ENCODE peak calls at places on chromosomes 4 and X, in five cellular contexts. One of them, this sample, is unnamed.
A peak's percentile ranks its signal among the peaks of the same experiment; 100 is the strongest.

GRCh38 chr4:120843840-120844527 is 78.5 kb downstream of the PRDM5 start:
- DNase-seq in psoas muscle: peak; percentile 38
- DNase-seq in activated CD8-positive, alpha-beta T cell treated with anti-CD3 and anti-CD28 coated beads, Interleukin-2, amount 10 ng/mL, durations not matched to agents 7 days and 5 days: no peak
- DNase-seq in GM10248: no peak
- DNase-seq in activated CD4-positive, alpha-beta T cell treated with anti-CD3 and anti-CD28 coated beads, Interleukin-2, amount 10 ng/mL, durations not matched to agents 7 days and 5 days: no peak
- DNase-seq in this sample: no peak

GRCh38 chr4:118289794-118290193 is 63.0 kb downstream of the PRSS12 start:
- DNase-seq in GM10248: no peak
- DNase-seq in activated CD4-positive, alpha-beta T cell treated with anti-CD3 and anti-CD28 coated beads, Interleukin-2, amount 10 ng/mL, durations not matched to agents 7 days and 5 days: no peak
- DNase-seq in psoas muscle: no peak
- DNase-seq in activated CD8-positive, alpha-beta T cell treated with anti-CD3 and anti-CD28 coated beads, Interleukin-2, amount 10 ng/mL, durations not matched to agents 7 days and 5 days: no peak
- DNase-seq in this sample: no peak

GRCh38 chrX:124232523-124233201 is 99.8 kb upstream of the TEX13D start:
- DNase-seq in psoas muscle: no peak
- DNase-seq in activated CD4-positive, alpha-beta T cell treated with anti-CD3 and anti-CD28 coated beads, Interleukin-2, amount 10 ng/mL, durations not matched to agents 7 days and 5 days: peak; percentile 14
- DNase-seq in activated CD8-positive, alpha-beta T cell treated with anti-CD3 and anti-CD28 coated beads, Interleukin-2, amount 10 ng/mL, durations not matched to agents 7 days and 5 days: peak; percentile 24
- DNase-seq in GM10248: no peak
- DNase-seq in this sample: no peak

GRCh38 chrX:43313035-43313434 is 343.1 kb upstream of the MAOA start:
- DNase-seq in psoas muscle: no peak
- DNase-seq in activated CD8-positive, alpha-beta T cell treated with anti-CD3 and anti-CD28 coated beads, Interleukin-2, amount 10 ng/mL, durations not matched to agents 7 days and 5 days: no peak
- DNase-seq in GM10248: no peak
- DNase-seq in activated CD4-positive, alpha-beta T cell treated with anti-CD3 and anti-CD28 coated beads, Interleukin-2, amount 10 ng/mL, durations not matched to agents 7 days and 5 days: no peak
- DNase-seq in this sample: no peak

GRCh38 chr4:21476753-21477152 is 471.8 kb downstream of the KCNIP4 start:
- DNase-seq in activated CD4-positive, alpha-beta T cell treated with anti-CD3 and anti-CD28 coated beads, Interleukin-2, amount 10 ng/mL, durations not matched to agents 7 days and 5 days: no peak
- DNase-seq in GM10248: no peak
- DNase-seq in psoas muscle: no peak
- DNase-seq in activated CD8-positive, alpha-beta T cell treated with anti-CD3 and anti-CD28 coated beads, Interleukin-2, amount 10 ng/mL, durations not matched to agents 7 days and 5 days: no peak
- DNase-seq in this sample: no peak

GRCh38 chr4:37719021-37719420 is 32.8 kb upstream of the RELL1 start:
- DNase-seq in GM10248: no peak
- DNase-seq in psoas muscle: no peak
- DNase-seq in activated CD4-positive, alpha-beta T cell treated with anti-CD3 and anti-CD28 coated beads, Interleukin-2, amount 10 ng/mL, durations not matched to agents 7 days and 5 days: no peak
- DNase-seq in activated CD8-positive, alpha-beta T cell treated with anti-CD3 and anti-CD28 coated beads, Interleukin-2, amount 10 ng/mL, durations not matched to agents 7 days and 5 days: no peak
- DNase-seq in this sample: no peak

GRCh38 chrX:120559799-120560198 is 963 bp downstream of the CUL4B start:
- DNase-seq in GM10248: no peak
- DNase-seq in activated CD4-positive, alpha-beta T cell treated with anti-CD3 and anti-CD28 coated beads, Interleukin-2, amount 10 ng/mL, durations not matched to agents 7 days and 5 days: peak; percentile 8
- DNase-seq in psoas muscle: no peak
- DNase-seq in activated CD8-positive, alpha-beta T cell treated with anti-CD3 and anti-CD28 coated beads, Interleukin-2, amount 10 ng/mL, durations not matched to agents 7 days and 5 days: peak; percentile 20
- DNase-seq in this sample: no peak

GRCh38 chr4:153788419-153789276 is at the start of gene SFRP2:
- DNase-seq in activated CD4-positive, alpha-beta T cell treated with anti-CD3 and anti-CD28 coated beads, Interleukin-2, amount 10 ng/mL, durations not matched to agents 7 days and 5 days: no peak
- DNase-seq in GM10248: no peak
- DNase-seq in psoas muscle: peak; percentile 51
- DNase-seq in activated CD8-positive, alpha-beta T cell treated with anti-CD3 and anti-CD28 coated beads, Interleukin-2, amount 10 ng/mL, durations not matched to agents 7 days and 5 days: no peak
- DNase-seq in this sample: no peak

GRCh38 chr4:165668694-165669093 is 204.3 kb upstream of the TLL1 start:
- DNase-seq in GM10248: no peak
- DNase-seq in psoas muscle: no peak
- DNase-seq in activated CD8-positive, alpha-beta T cell treated with anti-CD3 and anti-CD28 coated beads, Interleukin-2, amount 10 ng/mL, durations not matched to agents 7 days and 5 days: no peak
- DNase-seq in activated CD4-positive, alpha-beta T cell treated with anti-CD3 and anti-CD28 coated beads, Interleukin-2, amount 10 ng/mL, durations not matched to agents 7 days and 5 days: no peak
- DNase-seq in this sample: no peak

GRCh38 chrX:154596290-154596929 is 11.5 kb downstream of the CTAG1A start:
- DNase-seq in GM10248: peak; percentile 2
- DNase-seq in activated CD8-positive, alpha-beta T cell treated with anti-CD3 and anti-CD28 coated beads, Interleukin-2, amount 10 ng/mL, durations not matched to agents 7 days and 5 days: no peak
- DNase-seq in psoas muscle: no peak
- DNase-seq in activated CD4-positive, alpha-beta T cell treated with anti-CD3 and anti-CD28 coated beads, Interleukin-2, amount 10 ng/mL, durations not matched to agents 7 days and 5 days: peak; percentile 9
- DNase-seq in this sample: no peak

GRCh38 chr4:145934434-145935047 is 4.1 kb downstream of the ZNF827 start:
- DNase-seq in activated CD4-positive, alpha-beta T cell treated with anti-CD3 and anti-CD28 coated beads, Interleukin-2, amount 10 ng/mL, durations not matched to agents 7 days and 5 days: no peak
- DNase-seq in activated CD8-positive, alpha-beta T cell treated with anti-CD3 and anti-CD28 coated beads, Interleukin-2, amount 10 ng/mL, durations not matched to agents 7 days and 5 days: no peak
- DNase-seq in psoas muscle: no peak
- DNase-seq in GM10248: no peak
- DNase-seq in this sample: no peak

GRCh38 chrX:49186125-49187027 is at the start of gene PRICKLE3:
- DNase-seq in psoas muscle: peak; percentile 91
- DNase-seq in GM10248: peak; percentile 82
- DNase-seq in activated CD4-positive, alpha-beta T cell treated with anti-CD3 and anti-CD28 coated beads, Interleukin-2, amount 10 ng/mL, durations not matched to agents 7 days and 5 days: peak; percentile 76
- DNase-seq in activated CD8-positive, alpha-beta T cell treated with anti-CD3 and anti-CD28 coated beads, Interleukin-2, amount 10 ng/mL, durations not matched to agents 7 days and 5 days: peak; percentile 79
- DNase-seq in this sample: no peak

GRCh38 chr4:132956951-132957350 is 192.1 kb upstream of the PCDH10 start:
- DNase-seq in psoas muscle: no peak
- DNase-seq in activated CD8-positive, alpha-beta T cell treated with anti-CD3 and anti-CD28 coated beads, Interleukin-2, amount 10 ng/mL, durations not matched to agents 7 days and 5 days: no peak
- DNase-seq in activated CD4-positive, alpha-beta T cell treated with anti-CD3 and anti-CD28 coated beads, Interleukin-2, amount 10 ng/mL, durations not matched to agents 7 days and 5 days: no peak
- DNase-seq in GM10248: no peak
- DNase-seq in this sample: no peak

GRCh38 chrX:153297376-153297775 is 24.2 kb downstream of the PNMA6F start:
- DNase-seq in activated CD4-positive, alpha-beta T cell treated with anti-CD3 and anti-CD28 coated beads, Interleukin-2, amount 10 ng/mL, durations not matched to agents 7 days and 5 days: no peak
- DNase-seq in activated CD8-positive, alpha-beta T cell treated with anti-CD3 and anti-CD28 coated beads, Interleukin-2, amount 10 ng/mL, durations not matched to agents 7 days and 5 days: no peak
- DNase-seq in psoas muscle: no peak
- DNase-seq in GM10248: no peak
- DNase-seq in this sample: no peak

GRCh38 chrX:7993873-7994272 is 66.7 kb upstream of the PNPLA4 start:
- DNase-seq in psoas muscle: no peak
- DNase-seq in activated CD4-positive, alpha-beta T cell treated with anti-CD3 and anti-CD28 coated beads, Interleukin-2, amount 10 ng/mL, durations not matched to agents 7 days and 5 days: no peak
- DNase-seq in activated CD8-positive, alpha-beta T cell treated with anti-CD3 and anti-CD28 coated beads, Interleukin-2, amount 10 ng/mL, durations not matched to agents 7 days and 5 days: no peak
- DNase-seq in GM10248: no peak
- DNase-seq in this sample: no peak

GRCh38 chr4:152224872-152225420 is 310.9 kb downstream of the FBXW7 start:
- DNase-seq in activated CD4-positive, alpha-beta T cell treated with anti-CD3 and anti-CD28 coated beads, Interleukin-2, amount 10 ng/mL, durations not matched to agents 7 days and 5 days: no peak
- DNase-seq in GM10248: no peak
- DNase-seq in activated CD8-positive, alpha-beta T cell treated with anti-CD3 and anti-CD28 coated beads, Interleukin-2, amount 10 ng/mL, durations not matched to agents 7 days and 5 days: no peak
- DNase-seq in psoas muscle: no peak
- DNase-seq in this sample: no peak

GRCh38 chr4:93719552-93719951 is 109.0 kb upstream of the ATOH1 start:
- DNase-seq in activated CD4-positive, alpha-beta T cell treated with anti-CD3 and anti-CD28 coated beads, Interleukin-2, amount 10 ng/mL, durations not matched to agents 7 days and 5 days: no peak
- DNase-seq in GM10248: no peak
- DNase-seq in activated CD8-positive, alpha-beta T cell treated with anti-CD3 and anti-CD28 coated beads, Interleukin-2, amount 10 ng/mL, durations not matched to agents 7 days and 5 days: no peak
- DNase-seq in psoas muscle: no peak
- DNase-seq in this sample: no peak

GRCh38 chr4:101337688-101338087 is 9.6 kb downstream of the PPP3CA start:
- DNase-seq in activated CD4-positive, alpha-beta T cell treated with anti-CD3 and anti-CD28 coated beads, Interleukin-2, amount 10 ng/mL, durations not matched to agents 7 days and 5 days: no peak
- DNase-seq in activated CD8-positive, alpha-beta T cell treated with anti-CD3 and anti-CD28 coated beads, Interleukin-2, amount 10 ng/mL, durations not matched to agents 7 days and 5 days: no peak
- DNase-seq in GM10248: no peak
- DNase-seq in psoas muscle: no peak
- DNase-seq in this sample: no peak

GRCh38 chr4:176988226-176988625 is 195.5 kb upstream of the VEGFC start:
- DNase-seq in GM10248: no peak
- DNase-seq in activated CD4-positive, alpha-beta T cell treated with anti-CD3 and anti-CD28 coated beads, Interleukin-2, amount 10 ng/mL, durations not matched to agents 7 days and 5 days: no peak
- DNase-seq in psoas muscle: no peak
- DNase-seq in activated CD8-positive, alpha-beta T cell treated with anti-CD3 and anti-CD28 coated beads, Interleukin-2, amount 10 ng/mL, durations not matched to agents 7 days and 5 days: no peak
- DNase-seq in this sample: no peak

GRCh38 chr4:18440527-18441215 is 419.1 kb upstream of the LCORL start:
- DNase-seq in GM10248: no peak
- DNase-seq in activated CD8-positive, alpha-beta T cell treated with anti-CD3 and anti-CD28 coated beads, Interleukin-2, amount 10 ng/mL, durations not matched to agents 7 days and 5 days: no peak
- DNase-seq in psoas muscle: no peak
- DNase-seq in activated CD4-positive, alpha-beta T cell treated with anti-CD3 and anti-CD28 coated beads, Interleukin-2, amount 10 ng/mL, durations not matched to agents 7 days and 5 days: no peak
- DNase-seq in this sample: no peak

GRCh38 chr4:94411296-94411695 is 40.4 kb upstream of the PDLIM5 start:
- DNase-seq in activated CD8-positive, alpha-beta T cell treated with anti-CD3 and anti-CD28 coated beads, Interleukin-2, amount 10 ng/mL, durations not matched to agents 7 days and 5 days: no peak
- DNase-seq in activated CD4-positive, alpha-beta T cell treated with anti-CD3 and anti-CD28 coated beads, Interleukin-2, amount 10 ng/mL, durations not matched to agents 7 days and 5 days: no peak
- DNase-seq in GM10248: no peak
- DNase-seq in psoas muscle: no peak
- DNase-seq in this sample: no peak

GRCh38 chrX:56764975-56765791 is 36.1 kb downstream of the NBDY start:
- DNase-seq in GM10248: peak; percentile 44
- DNase-seq in activated CD8-positive, alpha-beta T cell treated with anti-CD3 and anti-CD28 coated beads, Interleukin-2, amount 10 ng/mL, durations not matched to agents 7 days and 5 days: peak; percentile 43
- DNase-seq in psoas muscle: peak; percentile 31
- DNase-seq in activated CD4-positive, alpha-beta T cell treated with anti-CD3 and anti-CD28 coated beads, Interleukin-2, amount 10 ng/mL, durations not matched to agents 7 days and 5 days: peak; percentile 21
- DNase-seq in this sample: no peak

GRCh38 chr4:156312261-156312847 is 358.7 kb upstream of the CTSO start:
- DNase-seq in psoas muscle: no peak
- DNase-seq in GM10248: no peak
- DNase-seq in activated CD8-positive, alpha-beta T cell treated with anti-CD3 and anti-CD28 coated beads, Interleukin-2, amount 10 ng/mL, durations not matched to agents 7 days and 5 days: no peak
- DNase-seq in activated CD4-positive, alpha-beta T cell treated with anti-CD3 and anti-CD28 coated beads, Interleukin-2, amount 10 ng/mL, durations not matched to agents 7 days and 5 days: no peak
- DNase-seq in this sample: no peak

GRCh38 chrX:56728752-56729151 is 291 bp upstream of the NBDY start:
- DNase-seq in GM10248: no peak
- DNase-seq in activated CD8-positive, alpha-beta T cell treated with anti-CD3 and anti-CD28 coated beads, Interleukin-2, amount 10 ng/mL, durations not matched to agents 7 days and 5 days: peak; percentile 35
- DNase-seq in activated CD4-positive, alpha-beta T cell treated with anti-CD3 and anti-CD28 coated beads, Interleukin-2, amount 10 ng/mL, durations not matched to agents 7 days and 5 days: peak; percentile 23
- DNase-seq in psoas muscle: no peak
- DNase-seq in this sample: no peak

This sample was measured in stimulated activated CD4-positive, alpha-beta T cell treated with anti-CD3 and anti-CD28 coated beads, TNF-alpha, amount 100 ng/mL, for 1 hour.